ENCODE peak calls at places on chromosomes 12 and 14, in seven cellular contexts. I is neuronal stem cell, L is H9, D is mesendoderm, G is H1, Z is mesenchymal stem cell, X is trophoblast cell. N is an unnamed sample.
A peak's percentile ranks its signal among the peaks of the same experiment; 100 is the strongest.

GRCh38 chr14:99654235-99655000 is 9.5 kb downstream of the HHIPL1 start:
- DNase-seq in I (no peak), L (no peak), D (no peak), G (no peak), Z (peak; percentile 61), X (peak; percentile 41), N (peak; percentile 81)

GRCh38 chr14:73237219-73237785 is at the start of gene PAPLN:
- DNase-seq in I (no peak), L (no peak), D (peak; percentile 22), G (peak; percentile 77), Z (no peak), X (no peak), N (no peak)

GRCh38 chr12:62771828-62772227 is 163.1 kb downstream of the PPM1H start:
- DNase-seq in I (no peak), L (no peak), D (no peak), G (no peak), Z (no peak), X (no peak), N (no peak)

GRCh38 chr14:97977711-97978261 is 1180.6 kb downstream of the VRK1 start:
- DNase-seq in I (no peak), L (peak; percentile 32), D (no peak), G (peak; percentile 43), Z (no peak), X (no peak), N (no peak)

GRCh38 chr12:39824505-39825198 is 205.0 kb upstream of the ABCD2 start:
- DNase-seq in I (no peak), L (no peak), D (peak; percentile 56), G (no peak), Z (peak; percentile 46), X (no peak), N (peak; percentile 4)

GRCh38 chr12:92950011-92950410 is 20.9 kb upstream of the EEA1 start:
- DNase-seq in I (no peak), L (no peak), D (no peak), G (no peak), Z (no peak), X (no peak), N (no peak)

GRCh38 chr14:71705460-71705859 is 226.8 kb upstream of the RGS6 start:
- DNase-seq in I (no peak), L (no peak), D (no peak), G (no peak), Z (no peak), X (no peak), N (peak; percentile 78)

GRCh38 chr14:20093442-20093841 is 17.1 kb upstream of the OR4K17 start:
- DNase-seq in I (no peak), L (no peak), D (no peak), G (no peak), Z (no peak), X (no peak), N (no peak)

GRCh38 chr12:122669397-122670070 is 33.6 kb downstream of the HCAR2 start:
- DNase-seq in I (no peak), L (no peak), D (no peak), G (no peak), Z (peak; percentile 28), X (no peak), N (peak; percentile 66)

GRCh38 chr14:71497645-71498086 is 434.6 kb upstream of the RGS6 start:
- DNase-seq in I (no peak), L (no peak), D (no peak), G (no peak), Z (no peak), X (no peak), N (peak; percentile 82)

GRCh38 chr12:71938728-71939385 is at the start of gene TPH2:
- DNase-seq in I (peak; percentile 86), L (peak; percentile 95), D (peak; percentile 91), G (peak; percentile 96), Z (peak; percentile 75), X (peak; percentile 63), N (peak; percentile 68)

GRCh38 chr12:55572168-55572567 is at the start of gene OR2AP1:
- DNase-seq in I (no peak), L (no peak), D (no peak), G (no peak), Z (no peak), X (no peak), N (no peak)

GRCh38 chr12:9039397-9039977 is 50.1 kb downstream of the KLRG1 start:
- DNase-seq in I (peak; percentile 26), L (no peak), D (peak; percentile 58), G (no peak), Z (peak; percentile 64), X (peak; percentile 19), N (peak; percentile 40)

GRCh38 chr12:109621864-109622485 is 48.4 kb downstream of the MVK start:
- DNase-seq in I (no peak), L (no peak), D (no peak), G (no peak), Z (no peak), X (no peak), N (no peak)

GRCh38 chr12:87930652-87931051 is 98.5 kb downstream of the C12orf50 start:
- DNase-seq in I (no peak), L (no peak), D (no peak), G (no peak), Z (no peak), X (no peak), N (no peak)

GRCh38 chr14:23034498-23035302 is at the start of gene PSMB5:
- DNase-seq in I (peak; percentile 88), L (peak; percentile 95), D (peak; percentile 99), G (peak; percentile 80), Z (peak; percentile 96), X (peak; percentile 94), N (peak; percentile 96)

GRCh38 chr12:26426652-26427051 is 231.3 kb downstream of the SSPN start:
- DNase-seq in I (no peak), L (no peak), D (no peak), G (no peak), Z (no peak), X (no peak), N (no peak)

GRCh38 chr14:104563742-104564615 is 15.6 kb upstream of the C14orf180 start:
- DNase-seq in I (peak; percentile 67), L (peak; percentile 94), D (peak; percentile 88), G (peak; percentile 96), Z (peak; percentile 53), X (peak; percentile 43), N (peak; percentile 34)

GRCh38 chr12:129854591-129854990 is 49.2 kb downstream of the TMEM132D start:
- DNase-seq in I (no peak), L (no peak), D (no peak), G (no peak), Z (no peak), X (no peak), N (no peak)
- H2BK5ac ChIP-seq in I (no peak overlapping the region), L (no peak overlapping the region), D (no peak overlapping the region), G (peak overlapping the region; percentile 5), Z (no peak overlapping the region), X (no peak overlapping the region), N (no peak overlapping the region)

GRCh38 chr12:49806877-49807276 is 21.3 kb downstream of the NCKAP5L start:
- DNase-seq in I (no peak), L (no peak), D (no peak), G (no peak), Z (no peak), X (no peak), N (no peak)
- H2BK5ac ChIP-seq in I (no peak overlapping the region), L (no peak overlapping the region), D (no peak overlapping the region), G (no peak overlapping the region), Z (no peak overlapping the region), X (no peak overlapping the region), N (no peak overlapping the region)

DNA sequence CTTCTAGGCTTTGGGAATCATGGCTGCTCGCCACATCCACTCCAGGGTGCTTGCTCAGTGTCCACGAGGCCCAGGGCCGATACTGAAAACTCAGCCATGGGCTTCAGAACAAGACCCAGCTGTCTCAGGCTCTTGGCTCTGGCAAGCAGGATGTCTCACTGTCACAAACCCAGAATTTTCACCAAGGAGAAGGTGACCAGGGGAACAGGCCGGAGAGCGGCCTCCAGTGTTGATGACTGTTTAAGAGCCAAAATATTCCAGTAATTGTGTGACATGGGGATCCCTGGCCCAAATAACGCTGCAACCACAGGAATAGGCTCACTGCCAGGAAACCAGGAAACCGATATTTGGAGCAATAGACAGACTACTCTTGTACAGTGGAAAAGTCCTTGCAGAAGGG is 9.8 kb upstream of the SERPINA5 start:
- DNase-seq in I (no peak), L (no peak), D (no peak), G (no peak), Z (no peak), X (no peak), N (no peak)
- H2BK5ac ChIP-seq in I (no peak overlapping the region), L (no peak overlapping the region), D (no peak overlapping the region), G (no peak overlapping the region), Z (no peak overlapping the region), X (no peak overlapping the region), N (no peak overlapping the region)

GRCh38 chr12:129161511-129161910 is 308.2 kb downstream of the GLT1D1 start:
- DNase-seq in I (no peak), L (no peak), D (no peak), G (no peak), Z (no peak), X (no peak), N (no peak)

GRCh38 chr12:129160282-129160681 is 307.0 kb downstream of the GLT1D1 start:
- DNase-seq in I (no peak), L (no peak), D (no peak), G (no peak), Z (no peak), X (no peak), N (no peak)

GRCh38 chr12:129163461-129163860 is 310.2 kb downstream of the GLT1D1 start:
- DNase-seq in I (no peak), L (peak; percentile 43), D (peak; percentile 21), G (no peak), Z (no peak), X (no peak), N (no peak)

GRCh38 chr12:129163861-129164260 is 310.6 kb downstream of the GLT1D1 start:
- DNase-seq in I (no peak), L (no peak), D (no peak), G (no peak), Z (no peak), X (no peak), N (no peak)

DNA sequence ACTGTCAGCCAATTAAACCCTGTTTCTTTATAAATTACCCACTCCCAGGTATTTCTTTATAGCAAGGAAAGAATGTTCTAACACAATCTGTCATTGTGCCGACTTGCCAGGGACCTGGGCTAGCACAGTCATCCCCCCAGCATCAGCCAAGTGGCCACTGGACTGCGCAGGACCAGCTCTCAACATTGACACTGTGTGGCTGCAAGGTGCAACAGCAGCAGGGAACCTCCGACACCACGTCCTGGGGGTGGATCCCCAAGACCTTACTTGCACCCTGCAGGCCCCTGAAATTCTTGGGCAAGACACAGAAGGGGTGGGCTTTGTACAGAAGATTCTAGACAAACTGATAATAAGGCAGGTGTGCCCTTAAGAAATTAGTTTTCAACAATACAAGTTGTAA is 309.5 kb downstream of the GLT1D1 start:
- DNase-seq in I (no peak), L (no peak), D (no peak), G (no peak), Z (no peak), X (no peak), N (no peak)
- H2BK5ac ChIP-seq in I (no peak overlapping the region), L (no peak overlapping the region), D (no peak overlapping the region), G (no peak overlapping the region), Z (no peak overlapping the region), X (no peak overlapping the region), N (no peak overlapping the region)

GRCh38 chr12:100106861-100107260 is 35.8 kb downstream of the BLTP3B start:
- DNase-seq in I (no peak), L (no peak), D (no peak), G (no peak), Z (no peak), X (peak; percentile 83), N (no peak)

DNA sequence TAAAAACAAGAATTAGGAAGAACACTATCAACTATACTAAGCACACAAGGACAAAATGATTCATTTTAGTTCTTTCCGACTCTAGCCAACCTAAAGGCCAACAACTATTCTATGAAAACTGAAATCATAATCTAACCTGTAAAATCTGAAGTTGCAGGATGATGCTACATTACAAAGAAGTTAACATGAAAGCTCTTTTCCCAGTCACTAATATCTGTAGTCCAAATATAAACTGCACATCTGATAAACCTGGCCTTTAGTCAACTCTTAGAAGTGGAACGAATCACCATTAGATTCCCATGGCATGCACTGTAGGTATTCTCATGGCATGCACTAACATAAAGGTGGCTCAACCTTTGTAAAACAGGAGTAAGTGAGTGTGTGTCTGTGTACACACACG is 41.7 kb downstream of the BLTP3B start:
- DNase-seq in I (no peak), L (no peak), D (no peak), G (no peak), Z (no peak), X (no peak), N (no peak)
- H2BK5ac ChIP-seq in I (no peak overlapping the region), L (no peak overlapping the region), D (no peak overlapping the region), G (no peak overlapping the region), Z (no peak overlapping the region), X (no peak overlapping the region), N (no peak overlapping the region)

N was measured in IMR-90.